ENCODE peak calls at places on chromosomes 2 and 18, in five cellular contexts. N, C, J, U and X are unnamed samples.

GRCh38 chr18:7158201-7158600 is 40.6 kb upstream of the LAMA1 start:
- DNase-seq in C (no peak), J (no peak), U (no peak), N (no peak), X (no peak)

GRCh38 chr18:44601447-44601846 is 79.2 kb upstream of the SETBP1 start:
- DNase-seq in J (no peak), C (no peak), N (no peak), U (no peak), X (no peak)

GRCh38 chr2:207253946-207254345 is 88.2 kb upstream of the KLF7 start:
- DNase-seq in C (no peak), J (no peak), U (no peak), N (no peak), X (no peak)

GRCh38 chr2:4588606-4589005 is 885.2 kb downstream of the DCDC2C start:
- DNase-seq in C (no peak), U (no peak), N (no peak), J (no peak), X (no peak)

GRCh38 chr18:7596133-7596532 is 29.0 kb downstream of the PTPRM start:
- DNase-seq in J (no peak), U (no peak), N (no peak), C (no peak), X (no peak)

GRCh38 chr2:28318023-28318422 is 74.6 kb upstream of the FOSL2 start:
- DNase-seq in J (no peak), C (no peak), N (no peak), U (no peak), X (no peak)

GRCh38 chr18:48693625-48694262 is 154.9 kb downstream of the CTIF start:
- DNase-seq in U (no peak), C (no peak), J (no peak), N (no peak), X (no peak)

GRCh38 chr2:218985325-218986091 is 524 bp upstream of the FEV start:
- DNase-seq in N (no peak), C (no peak), U (no peak), J (no peak), X (no peak)

GRCh38 chr18:25399554-25399953 is 47.6 kb upstream of the ZNF521 start:
- DNase-seq in U (no peak), N (no peak), C (no peak), J (no peak), X (no peak)

GRCh38 chr2:19796036-19796703 is 105.6 kb downstream of the TTC32 start:
- DNase-seq in C (no peak), J (no peak), N (no peak), U (no peak), X (no peak)